ENCODE peak calls at places on chromosome 17, in nine cellular contexts. I, X, E, V, Z, C, S, J and B are unnamed samples.

GRCh38 chr17:37614823-37615222 is 5.6 kb upstream of the SYNRG start:
- DNase-seq in I (no peak), X (no peak), E (no peak), V (no peak), Z (no peak), C (no peak), S (no peak), J (no peak), B (no peak)

GRCh38 chr17:992933-993332 is 4.0 kb upstream of the TIMM22 start:
- DNase-seq in I (no peak), X (no peak), E (no peak), V (no peak), Z (no peak), C (no peak), S (no peak), J (no peak), B (no peak)

GRCh38 chr17:58577696-58578095 is 63.3 kb upstream of the MTMR4 start:
- DNase-seq in I (no peak), X (peak), E (peak), V (peak), Z (peak), C (no peak), S (peak), J (peak), B (peak)

GRCh38 chr17:17628388-17629008 is 37.0 kb upstream of the PEMT start:
- DNase-seq in I (no peak), X (no peak), E (peak), V (no peak), Z (no peak), C (no peak), S (no peak), J (no peak), B (peak)

GRCh38 chr17:33972756-33973155 is 282.3 kb upstream of the CCL2 start:
- DNase-seq in I (no peak), X (no peak), E (no peak), V (no peak), Z (no peak), C (no peak), S (no peak), J (no peak), B (no peak)

GRCh38 chr17:41537614-41537954 is 9.5 kb upstream of the KRT19 start:
- DNase-seq in I (no peak), X (no peak), E (no peak), V (no peak), Z (no peak), C (no peak), S (no peak), J (no peak), B (no peak)

GRCh38 chr17:72838068-72838467 is 254.4 kb downstream of the SLC39A11 start:
- DNase-seq in I (no peak), X (no peak), E (no peak), V (no peak), Z (no peak), C (no peak), S (no peak), J (no peak), B (no peak)

GRCh38 chr17:69609495-69610315 is 195.2 kb downstream of the MAP2K6 start:
- DNase-seq in I (no peak), X (no peak), E (no peak), V (no peak), Z (peak), C (no peak), S (no peak), J (no peak), B (no peak)

GRCh38 chr17:82405051-82405450 is 13.1 kb upstream of the HEXD start:
- DNase-seq in I (no peak), X (no peak), E (no peak), V (no peak), Z (no peak), C (no peak), S (no peak), J (no peak), B (no peak)

DNA sequence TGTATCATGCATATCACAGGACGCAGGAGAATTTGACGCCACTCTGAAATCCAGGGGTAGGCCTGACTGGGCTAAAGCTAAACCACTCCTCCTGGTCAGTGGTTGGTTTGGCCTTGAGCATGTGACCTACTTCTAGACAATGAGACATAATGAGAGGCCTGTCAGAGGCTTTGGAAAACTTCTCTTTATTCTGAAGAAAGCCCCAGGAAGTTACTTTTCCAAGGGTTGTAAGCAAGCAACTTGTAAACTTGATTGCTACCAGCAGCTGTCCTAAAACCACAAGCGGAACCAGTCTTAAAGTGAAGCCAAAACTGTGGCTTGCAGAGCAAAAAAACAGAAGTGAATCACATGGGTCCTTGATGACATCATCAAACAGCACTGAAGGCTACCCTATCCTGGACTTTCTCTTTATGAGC is 138.2 kb upstream of the COX10 start:
- DNase-seq in I (no peak), X (no peak), E (no peak), V (no peak), Z (no peak), C (no peak), S (no peak), J (no peak), B (peak)
- H3K27ac ChIP-seq in I (no peak), X (peak), E (peak), V (peak), Z (no peak), C (peak), S (no peak), J (no peak), B (peak)

DNA sequence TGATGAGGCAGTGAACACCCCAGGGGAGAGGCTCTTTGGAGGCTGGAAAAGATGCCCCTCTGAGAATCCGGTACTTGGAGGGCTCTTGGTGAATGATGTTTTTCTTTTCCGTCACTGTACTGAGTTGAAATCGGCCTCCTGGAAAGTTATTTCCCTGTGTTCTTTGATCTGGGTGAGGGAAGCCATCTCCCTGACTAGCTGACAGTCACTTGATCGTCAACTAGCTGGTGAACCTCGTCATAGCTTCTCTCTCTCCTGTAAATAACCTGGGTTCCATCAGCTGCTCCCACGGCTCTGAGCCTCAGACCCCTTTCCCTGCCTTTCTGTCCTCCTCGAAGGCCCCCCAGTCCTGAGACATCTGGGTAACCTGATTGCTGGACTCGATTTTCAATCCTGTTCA is 27.3 kb downstream of the SOCS3 start:
- DNase-seq in I (no peak), X (no peak), E (no peak), V (no peak), Z (no peak), C (no peak), S (no peak), J (no peak), B (no peak)
- H3K27ac ChIP-seq in I (no peak), X (no peak), E (no peak), V (no peak), Z (no peak), C (no peak), S (no peak), J (peak), B (no peak)

DNA sequence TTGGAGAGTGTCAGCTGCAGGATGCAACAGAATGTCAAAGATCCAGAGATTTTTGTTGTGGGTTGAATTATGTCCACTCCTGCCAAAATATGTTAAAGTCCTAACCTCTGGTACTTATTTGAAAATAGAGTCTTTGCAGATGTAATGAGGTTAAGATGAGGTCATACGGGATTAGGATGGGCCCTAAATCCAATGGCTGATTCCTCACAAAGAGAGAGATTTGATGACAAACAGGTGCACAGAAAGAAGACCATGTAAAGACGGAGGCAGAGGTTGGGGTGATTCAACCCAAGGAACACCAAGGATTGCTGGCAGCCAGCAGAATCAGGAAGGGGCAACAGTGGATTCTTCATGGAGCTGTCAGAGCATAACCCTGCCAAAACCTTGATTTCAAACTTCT is 34.5 kb upstream of the USP22 start:
- DNase-seq in I (no peak), X (no peak), E (no peak), V (no peak), Z (no peak), C (no peak), S (no peak), J (no peak), B (no peak)
- H3K27ac ChIP-seq in I (no peak), X (no peak), E (no peak), V (no peak), Z (no peak), C (no peak), S (no peak), J (no peak), B (no peak)

GRCh38 chr17:8803531-8804416 is 4.6 kb upstream of the MFSD6L start:
- DNase-seq in I (no peak), X (no peak), E (no peak), V (no peak), Z (no peak), C (no peak), S (no peak), J (no peak), B (no peak)

GRCh38 chr17:8806206-8807069 is 7.3 kb upstream of the MFSD6L start:
- DNase-seq in I (no peak), X (no peak), E (no peak), V (no peak), Z (no peak), C (no peak), S (no peak), J (no peak), B (no peak)

GRCh38 chr17:8801135-8801840 is 2.1 kb upstream of the MFSD6L start:
- DNase-seq in I (no peak), X (no peak), E (no peak), V (no peak), Z (no peak), C (no peak), S (no peak), J (no peak), B (no peak)

DNA sequence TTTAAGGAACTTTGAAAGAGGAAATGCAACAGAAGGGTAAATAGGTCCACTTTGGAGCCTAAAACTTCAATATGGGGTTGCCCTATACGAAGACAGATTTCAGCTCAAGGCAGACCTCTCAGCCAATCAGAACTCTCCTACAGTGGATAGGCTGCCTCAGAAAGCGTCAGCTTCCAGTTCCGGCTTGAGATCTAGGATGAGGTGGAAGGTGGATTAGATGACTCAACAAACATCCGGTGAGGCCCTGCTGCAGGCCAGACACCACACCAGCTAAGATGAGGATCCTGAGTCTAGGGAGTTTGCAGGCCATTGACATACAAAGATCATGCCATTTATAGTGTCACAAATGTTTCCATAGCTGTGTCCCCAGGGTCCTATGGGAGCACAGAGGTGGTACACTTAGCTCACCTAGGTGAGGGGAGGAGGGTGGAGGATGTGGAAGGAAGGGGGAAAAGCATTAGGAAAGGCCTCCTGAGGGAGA is 7.9 kb upstream of the MFSD6L start:
- DNase-seq in I (no peak), X (no peak), E (no peak), V (no peak), Z (no peak), C (no peak), S (no peak), J (no peak), B (no peak)
- H3K27ac ChIP-seq in I (no peak), X (peak), E (peak), V (no peak), Z (no peak), C (no peak), S (no peak), J (no peak), B (no peak)

GRCh38 chr17:28864991-28865849 is 10.4 kb downstream of the ERAL1 start:
- DNase-seq in I (no peak), X (no peak), E (peak), V (no peak), Z (no peak), C (peak), S (no peak), J (no peak), B (peak)

GRCh38 chr17:28871056-28871579 is 16.3 kb downstream of the ERAL1 start:
- DNase-seq in I (no peak), X (no peak), E (peak), V (no peak), Z (no peak), C (peak), S (no peak), J (no peak), B (no peak)

GRCh38 chr17:28862497-28862896 is 7.7 kb downstream of the ERAL1 start:
- DNase-seq in I (no peak), X (no peak), E (no peak), V (no peak), Z (no peak), C (no peak), S (no peak), J (no peak), B (no peak)

GRCh38 chr17:28865946-28866752 is 11.3 kb downstream of the ERAL1 start:
- DNase-seq in I (no peak), X (no peak), E (peak), V (no peak), Z (no peak), C (peak), S (no peak), J (no peak), B (no peak)

DNA sequence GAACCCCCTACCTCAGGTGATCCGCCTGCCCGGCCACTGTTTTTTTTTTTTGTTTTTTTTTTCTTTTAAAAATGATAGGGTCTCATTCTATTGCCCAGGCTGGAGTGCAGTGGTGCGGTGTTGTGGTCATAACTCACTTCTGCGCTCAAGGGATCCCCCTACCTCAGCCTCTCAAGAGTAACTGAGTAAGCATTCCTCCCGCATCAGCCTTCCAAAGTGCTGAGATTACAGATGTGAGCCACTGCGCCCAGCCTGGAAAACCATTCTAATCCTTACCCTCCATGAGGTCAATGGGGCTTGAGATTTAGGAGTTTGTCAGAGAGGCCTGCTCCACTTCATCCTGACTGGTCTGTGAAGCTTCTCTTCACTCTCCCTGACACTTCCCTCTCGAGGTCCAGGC is 12.5 kb downstream of the ERAL1 start:
- DNase-seq in I (no peak), X (no peak), E (no peak), V (no peak), Z (no peak), C (no peak), S (no peak), J (no peak), B (no peak)
- H3K27ac ChIP-seq in I (no peak), X (no peak), E (no peak), V (no peak), Z (no peak), C (no peak), S (no peak), J (no peak), B (no peak)

DNA sequence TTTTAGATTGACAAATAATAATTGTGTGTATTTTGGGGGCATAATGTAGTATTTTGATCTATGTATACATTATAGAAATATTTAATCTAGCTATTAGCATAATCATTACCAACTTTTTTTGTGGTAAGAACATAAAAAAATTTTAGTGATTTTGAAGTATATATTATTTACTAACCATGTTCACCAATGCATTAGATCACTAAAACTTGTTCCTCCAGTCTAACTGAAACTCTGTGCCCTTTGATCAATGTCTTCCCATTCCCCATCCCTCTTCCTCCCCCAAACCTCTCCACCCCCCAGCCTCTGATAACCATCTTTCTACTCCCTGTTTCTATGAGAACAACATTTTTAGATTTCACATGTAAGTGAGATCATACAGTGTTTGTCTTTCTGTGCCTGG is 8.5 kb downstream of the EFCAB13 start:
- DNase-seq in I (no peak), X (no peak), E (no peak), V (no peak), Z (no peak), C (no peak), S (no peak), J (no peak), B (no peak)
- H3K27ac ChIP-seq in I (no peak), X (no peak), E (no peak), V (no peak), Z (no peak), C (no peak), S (no peak), J (no peak), B (no peak)